ENCODE peak calls at places on chromosomes 7 and 10, in six cellular contexts. T, X, E, L, W and G are unnamed samples.

GRCh38 chr10:61869772-61870520 is 31.6 kb upstream of the ARID5B start:
- DNase-seq in T (peak), X (no peak), E (no peak), L (no peak), W (no peak), G (no peak)

GRCh38 chr7:134782121-134782623 is 2.7 kb downstream of the CALD1 start:
- DNase-seq in T (peak), X (no peak), E (peak), L (no peak), W (no peak), G (no peak)

GRCh38 chr10:103700436-103700715 is 155.0 kb downstream of the SH3PXD2A start:
- DNase-seq in T (no peak), X (no peak), E (no peak), L (no peak), W (no peak), G (no peak)

GRCh38 chr7:134907000-134907399 is 79.3 kb upstream of the AGBL3 start:
- DNase-seq in T (no peak), X (no peak), E (no peak), L (no peak), W (no peak), G (no peak)

GRCh38 chr10:46096909-46097575 is 51.0 kb upstream of the MSMB start:
- DNase-seq in T (no peak), X (no peak), E (peak), L (no peak), W (no peak), G (no peak)

GRCh38 chr10:26637521-26638275 is 59.8 kb upstream of the PDSS1 start:
- DNase-seq in T (no peak), X (no peak), E (no peak), L (no peak), W (peak), G (no peak)

GRCh38 chr10:43888551-43888950 is 239.9 kb upstream of the ZNF32 start:
- DNase-seq in T (peak), X (no peak), E (no peak), L (no peak), W (no peak), G (no peak)

GRCh38 chr7:110922906-110923305 is 168.0 kb upstream of the LRRN3 start:
- DNase-seq in T (peak), X (no peak), E (no peak), L (no peak), W (no peak), G (no peak)

GRCh38 chr10:73886625-73887024 is 12.3 kb upstream of the CAMK2G start:
- DNase-seq in T (no peak), X (no peak), E (no peak), L (no peak), W (no peak), G (no peak)

GRCh38 chr7:116899308-116899707 is 36.9 kb downstream of the CAPZA2 start:
- DNase-seq in T (no peak), X (no peak), E (no peak), L (no peak), W (no peak), G (no peak)

GRCh38 chr10:18254086-18254485 is 113.9 kb downstream of the CACNB2 start:
- DNase-seq in T (peak), X (no peak), E (no peak), L (no peak), W (no peak), G (no peak)

GRCh38 chr10:95290801-95291633 is at the start of gene PDLIM1:
- DNase-seq in T (peak), X (peak), E (no peak), L (peak), W (peak), G (peak)
- TF ChIP-seq POLR2A in T (peak), X (peak), E (peak), L (peak), W (no peak), G (no peak)

GRCh38 chr10:68959695-68960524 is 3.9 kb downstream of the DDX21 start:
- DNase-seq in T (no peak), X (no peak), E (no peak), L (no peak), W (no peak), G (no peak)
- TF ChIP-seq POLR2A in T (no peak), X (no peak), E (no peak), L (no peak), W (no peak), G (no peak)

DNA sequence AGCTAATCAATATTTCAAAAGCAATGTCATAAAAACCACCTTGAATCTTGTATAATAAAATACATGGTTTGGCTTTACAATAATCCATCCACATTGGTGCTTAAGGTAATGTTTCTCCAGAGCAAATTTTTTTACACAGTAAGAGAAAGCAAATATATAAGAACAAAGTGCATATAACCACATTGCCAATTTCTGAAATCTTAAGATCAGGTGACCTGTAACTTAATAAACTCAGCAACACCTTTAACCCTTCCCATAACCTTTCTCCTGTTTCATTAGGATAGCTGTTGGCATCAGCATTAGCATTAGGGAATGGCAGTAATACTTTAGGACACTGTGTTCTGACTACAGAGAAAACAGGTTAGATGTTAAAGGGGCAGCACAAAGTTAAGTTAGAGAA is 155.9 kb upstream of the SEMA3D start:
- DNase-seq in T (no peak), X (no peak), E (no peak), L (no peak), W (no peak), G (no peak)
- TF ChIP-seq POLR2A in T (no peak), X (no peak), E (no peak), L (no peak), W (no peak), G (no peak)

GRCh38 chr7:30029696-30030095 is 1.5 kb downstream of the PLEKHA8 start:
- DNase-seq in T (no peak), X (no peak), E (no peak), L (no peak), W (no peak), G (no peak)

GRCh38 chr7:30027065-30027456 is 559 bp upstream of the FKBP14 start:
- DNase-seq in T (peak), X (peak), E (no peak), L (no peak), W (no peak), G (no peak)

GRCh38 chr7:30026229-30027064 is at the start of gene FKBP14:
- DNase-seq in T (peak), X (peak), E (peak), L (peak), W (peak), G (peak)

GRCh38 chr7:30027915-30028748 is at the start of gene PLEKHA8:
- DNase-seq in T (peak), X (peak), E (peak), L (peak), W (peak), G (peak)

DNA sequence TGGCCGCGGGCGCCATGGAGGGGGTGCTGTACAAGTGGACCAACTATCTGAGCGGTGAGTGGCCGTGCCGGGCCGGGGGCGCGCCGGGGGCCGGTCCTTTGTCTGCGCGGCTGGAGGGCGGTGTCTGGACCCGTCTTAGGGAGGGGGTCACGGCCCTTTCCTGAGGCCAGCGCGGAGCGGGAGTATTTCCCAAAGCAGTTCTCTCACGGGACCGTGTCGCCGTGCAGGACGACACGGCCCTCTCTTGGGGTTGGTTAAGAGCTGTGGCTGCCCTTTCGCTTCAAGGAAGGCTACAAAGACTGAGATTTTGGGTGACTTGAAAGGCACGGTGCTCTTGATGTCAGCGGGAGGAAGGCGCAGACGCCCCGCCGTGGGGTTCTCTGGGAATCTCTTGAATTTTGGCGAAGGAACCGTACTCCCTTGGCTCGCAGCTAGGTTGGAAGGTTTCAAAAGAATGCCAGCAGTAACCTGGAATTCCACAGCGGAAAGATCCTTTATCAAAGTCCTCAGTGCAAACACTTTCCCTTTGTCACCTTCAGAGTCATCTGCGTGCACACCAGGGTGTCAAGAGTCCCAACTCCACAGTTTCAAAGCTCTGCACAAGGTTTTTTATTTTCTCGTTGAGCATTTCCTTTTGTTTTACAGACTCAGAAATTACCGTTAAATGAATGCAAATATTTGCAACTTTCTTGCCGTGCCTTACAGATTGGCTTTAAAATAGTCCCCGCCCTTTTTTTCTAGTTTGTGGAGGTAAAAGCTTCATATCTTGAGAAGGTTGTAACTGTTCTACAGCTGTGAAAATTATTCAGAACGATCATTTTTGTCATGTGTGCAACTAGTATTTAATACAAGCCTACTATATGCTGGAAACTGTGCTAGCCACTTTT is 780 bp downstream of the PLEKHA8 start:
- DNase-seq in T (peak), X (peak), E (no peak), L (no peak), W (peak), G (no peak)
- TF ChIP-seq POLR2A in T (no peak), X (no peak), E (no peak), L (no peak), W (no peak), G (no peak)

GRCh38 chr7:65750511-65751344 is 122.1 kb upstream of the VKORC1L1 start:
- DNase-seq in T (peak), X (peak), E (peak), L (peak), W (peak), G (peak)
- TF ChIP-seq POLR2A in T (no peak), X (peak), E (no peak), L (peak), W (no peak), G (peak)

GRCh38 chr7:77648742-77649338 is 47.4 kb upstream of the RSBN1L start:
- DNase-seq in T (no peak), X (no peak), E (no peak), L (no peak), W (no peak), G (no peak)
- TF ChIP-seq POLR2A in T (no peak), X (no peak), E (no peak), L (no peak), W (no peak), G (no peak)

DNA sequence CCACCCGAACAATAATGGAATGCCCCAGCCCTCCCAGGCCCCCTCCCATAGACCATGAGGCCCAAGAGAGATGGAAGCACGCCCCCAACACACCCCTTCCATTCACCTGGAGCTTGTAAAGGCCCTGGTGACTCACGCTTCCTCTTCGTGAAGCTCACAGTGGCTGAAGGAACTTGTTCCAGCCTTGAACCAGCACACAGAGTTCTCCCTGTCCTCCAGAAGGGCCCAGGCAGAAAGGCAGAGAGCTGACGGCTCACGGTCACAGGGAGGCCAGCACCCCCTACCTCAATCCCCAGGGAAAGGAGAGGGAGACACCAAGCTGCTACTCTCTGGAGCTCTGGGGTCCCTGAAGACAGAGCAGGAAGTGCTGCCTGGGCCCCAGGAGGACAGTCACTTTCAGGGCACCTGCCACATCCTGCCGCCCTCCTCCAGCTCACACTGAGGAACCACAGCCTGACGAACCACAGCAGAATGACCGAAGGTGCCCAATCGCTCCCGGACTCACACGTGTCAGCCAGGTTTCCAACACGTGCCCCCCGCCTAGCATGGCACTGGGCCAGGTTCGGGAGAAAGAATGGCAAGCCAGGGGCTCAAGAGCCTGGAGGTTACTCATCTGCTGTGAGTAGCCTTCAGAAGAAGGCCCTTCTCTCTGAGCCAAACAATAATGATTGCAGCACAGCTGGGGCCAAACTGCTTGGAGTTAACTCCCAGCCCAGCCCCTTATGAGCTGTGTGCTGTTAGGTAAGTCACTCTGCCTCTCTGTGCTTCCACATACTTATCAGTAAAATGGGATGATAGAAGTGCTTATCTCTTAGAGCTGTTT is 52.8 kb downstream of the DLG5 start:
- DNase-seq in T (peak), X (peak), E (no peak), L (peak), W (peak), G (peak)
- TF ChIP-seq POLR2A in T (no peak), X (peak), E (no peak), L (peak), W (no peak), G (no peak)